ENCODE peak calls at places on chromosome 15, in four cellular contexts. E is NT2/D1, T is H1, S is HepG2. I is an unnamed sample.

GRCh38 chr15:58410353-58410752 is 21.4 kb upstream of the LIPC start:
- DNase-seq in E (no peak), T (no peak), S (no peak), I (peak; percentile 27)

GRCh38 chr15:100098705-100099104 is 243.1 kb downstream of the ADAMTS17 start:
- DNase-seq in E (no peak), T (no peak), S (no peak), I (no peak)

GRCh38 chr15:50698101-50698500 is 11.5 kb upstream of the TRPM7 start:
- DNase-seq in E (no peak), T (no peak), S (no peak), I (no peak)

GRCh38 chr15:44536298-44536961 is 517 bp upstream of the EIF3J start:
- DNase-seq in E (peak; percentile 49), T (peak; percentile 92), S (peak; percentile 77), I (no peak)

GRCh38 chr15:68252925-68253534 is 23.5 kb upstream of the CLN6 start:
- DNase-seq in E (peak; percentile 48), T (no peak), S (peak; percentile 72), I (peak; percentile 26)

GRCh38 chr15:77851696-77852095 is 219.0 kb upstream of the LINGO1 start:
- DNase-seq in E (no peak), T (no peak), S (peak; percentile 6), I (no peak)

GRCh38 chr15:93048759-93049161 is 40.3 kb downstream of the RGMA start:
- DNase-seq in E (no peak), T (no peak), S (no peak), I (no peak)

GRCh38 chr15:27408428-27408827 is 437.4 kb downstream of the GABRG3 start:
- DNase-seq in E (no peak), T (no peak), S (no peak), I (no peak)

GRCh38 chr15:86079491-86080266 is at the start of gene AGBL1:
- DNase-seq in E (no peak), T (no peak), S (no peak), I (no peak)

GRCh38 chr15:42456539-42456938 is 34.4 kb downstream of the ZNF106 start:
- DNase-seq in E (no peak), T (no peak), S (no peak), I (no peak)

GRCh38 chr15:71117906-71118305 is 2.6 kb downstream of the THSD4 start:
- DNase-seq in E (no peak), T (no peak), S (no peak), I (no peak)

GRCh38 chr15:71118345-71118744 is 3.1 kb downstream of the THSD4 start:
- DNase-seq in E (no peak), T (no peak), S (no peak), I (no peak)

GRCh38 chr15:71115567-71116351 is 488 bp downstream of the THSD4 start:
- DNase-seq in E (no peak), T (peak; percentile 75), S (no peak), I (no peak)

GRCh38 chr15:71116366-71116765 is 1.1 kb downstream of the THSD4 start:
- DNase-seq in E (no peak), T (no peak), S (no peak), I (no peak)

DNA sequence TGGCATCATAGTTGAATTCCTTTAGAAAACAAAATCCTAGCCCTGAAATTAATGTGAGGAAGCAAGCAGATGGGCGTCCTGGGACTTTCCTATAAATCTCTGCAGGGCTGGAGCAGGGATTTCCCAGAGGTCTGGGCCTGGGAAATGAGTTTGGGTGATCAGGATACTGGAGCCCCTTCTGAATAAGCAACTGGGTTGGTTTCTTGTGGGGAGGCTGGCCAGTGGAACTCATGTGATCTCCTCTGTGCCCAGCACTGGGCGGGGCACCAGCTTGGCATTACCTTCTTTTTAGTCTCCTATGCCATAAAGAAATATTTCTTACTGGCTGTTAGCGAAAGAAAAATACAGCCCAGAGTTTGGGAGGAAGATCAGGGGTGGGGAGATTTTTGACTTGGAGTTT is 1.7 kb downstream of the THSD4 start:
- DNase-seq in E (no peak), T (no peak), S (no peak), I (no peak)
- H3K4me3 ChIP-seq in E (no peak overlapping the region), T (peak overlapping the region; percentile 96), S (no peak overlapping the region), I (no peak overlapping the region)

DNA sequence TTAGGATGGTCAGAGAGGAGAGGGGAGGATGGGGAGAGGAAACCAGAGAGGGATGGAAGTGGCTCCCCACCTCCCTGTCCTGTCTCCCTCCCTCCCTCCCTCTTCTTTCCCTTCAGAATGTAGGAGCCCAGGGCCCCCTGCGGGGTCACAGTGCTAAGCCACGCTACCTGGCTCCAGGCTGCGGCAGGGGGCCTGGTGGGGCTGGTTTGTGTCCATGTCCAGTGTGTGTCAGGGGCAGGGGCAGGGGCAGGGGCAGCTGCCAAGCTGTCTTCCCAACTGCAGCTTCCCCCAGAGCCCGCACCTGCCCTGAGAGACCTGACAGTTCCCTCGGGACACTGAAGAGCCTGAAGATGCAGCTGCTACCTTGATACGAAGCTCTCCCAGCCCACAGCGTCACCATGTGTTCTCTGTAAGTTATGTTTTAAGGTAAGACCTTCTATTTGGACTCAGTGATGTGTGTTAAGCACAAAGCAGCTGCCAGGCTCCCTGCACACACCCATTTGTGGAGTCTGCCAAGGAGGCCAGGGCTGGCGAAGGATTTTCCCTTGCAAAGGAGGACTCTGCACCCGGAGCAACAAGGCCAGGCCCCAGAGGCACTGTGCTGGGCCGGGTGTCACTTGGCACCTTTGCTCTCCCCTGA is 121.8 kb upstream of the SMAD3 start:
- DNase-seq in E (no peak), T (no peak), S (peak; percentile 40), I (no peak)
- TF ChIP-seq SUZ12 in E (no peak), T (no peak), S (no peak), I (no peak)

GRCh38 chr15:51736646-51737537 is 563 bp downstream of the LYSMD2 start:
- DNase-seq in E (no peak), T (peak; percentile 68), S (no peak), I (no peak)

GRCh38 chr15:51735611-51736010 is 1.8 kb downstream of the LYSMD2 start:
- DNase-seq in E (no peak), T (no peak), S (no peak), I (no peak)

GRCh38 chr15:51737538-51738305 is at the start of gene LYSMD2:
- DNase-seq in E (no peak), T (no peak), S (no peak), I (no peak)

GRCh38 chr15:51735211-51735610 is 2.2 kb downstream of the LYSMD2 start:
- DNase-seq in E (no peak), T (no peak), S (no peak), I (no peak)

GRCh38 chr15:51736069-51736468 is 1.4 kb downstream of the LYSMD2 start:
- DNase-seq in E (no peak), T (no peak), S (no peak), I (peak; percentile 74)
- H3K4me3 ChIP-seq in E (no peak overlapping the region), T (no peak overlapping the region), S (no peak overlapping the region), I (peak overlapping the region; percentile 77)

DNA sequence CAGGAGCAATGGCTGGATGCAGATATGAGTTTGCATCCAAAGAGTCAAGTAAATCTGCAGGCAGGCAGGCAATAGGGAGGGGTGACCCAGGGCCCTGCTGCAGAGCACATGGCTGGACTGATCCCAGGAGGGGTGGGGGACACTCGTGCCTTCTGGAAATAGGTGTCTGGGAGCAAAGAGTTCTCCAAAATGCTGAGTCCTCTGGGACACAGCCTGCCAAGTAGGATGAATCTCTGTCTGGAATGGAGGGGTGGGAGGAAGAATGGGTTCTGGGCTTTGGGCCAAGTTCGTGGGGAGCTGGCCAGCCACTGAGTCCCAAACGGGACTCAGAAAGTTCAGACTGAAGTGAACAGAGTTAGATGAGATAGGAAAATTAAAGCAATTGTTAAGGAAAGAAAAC is 214.5 kb downstream of the MTHFS start:
- DNase-seq in E (no peak), T (no peak), S (no peak), I (no peak)
- TF ChIP-seq SUZ12 in E (no peak), T (no peak), S (no peak), I (no peak)

GRCh38 chr15:63938486-63939061 is 104.8 kb upstream of the HERC1 start:
- DNase-seq in E (no peak), T (peak; percentile 27), S (no peak), I (no peak)

GRCh38 chr15:63942486-63943365 is 103.6 kb downstream of the DAPK2 start:
- DNase-seq in E (no peak), T (peak; percentile 35), S (no peak), I (peak; percentile 16)

GRCh38 chr15:63940956-63941620 is 105.2 kb downstream of the DAPK2 start:
- DNase-seq in E (no peak), T (peak; percentile 33), S (no peak), I (no peak)

GRCh38 chr15:63941698-63942465 is 104.4 kb downstream of the DAPK2 start:
- DNase-seq in E (no peak), T (peak; percentile 34), S (no peak), I (no peak)

DNA sequence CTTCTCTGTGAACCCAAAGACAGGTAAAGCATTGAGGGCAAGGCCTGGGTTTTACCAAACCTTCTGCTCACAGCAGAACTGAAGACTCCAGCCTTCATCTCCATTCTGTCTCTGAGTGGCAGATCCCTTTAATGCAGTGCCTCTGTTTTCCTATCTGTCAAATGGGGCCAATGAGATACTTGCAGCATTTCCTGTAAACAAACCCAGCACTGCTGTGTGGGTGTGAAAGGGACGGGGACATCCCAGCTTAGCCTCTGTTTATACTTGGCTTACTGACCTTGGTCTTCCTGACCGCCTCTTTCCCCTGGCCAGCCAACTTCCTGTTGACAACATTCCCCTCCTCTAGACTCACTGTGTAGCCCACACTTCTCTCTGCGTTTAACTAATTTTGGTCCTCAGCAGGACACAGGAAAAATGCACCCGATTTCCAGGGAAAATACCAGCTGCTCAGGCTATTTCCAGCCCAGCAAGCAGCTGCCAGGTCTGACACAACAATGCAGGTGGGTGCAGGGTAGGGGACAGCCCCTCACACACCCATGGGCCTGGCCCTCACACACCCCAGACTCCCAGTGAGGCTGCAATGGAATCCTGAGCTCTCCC is 105.9 kb upstream of the HERC1 start:
- DNase-seq in E (no peak), T (peak; percentile 39), S (peak; percentile 88), I (peak; percentile 15)
- H3K4me3 ChIP-seq in E (no peak overlapping the region), T (no peak overlapping the region), S (peak overlapping the region; percentile 18), I (no peak overlapping the region)

DNA sequence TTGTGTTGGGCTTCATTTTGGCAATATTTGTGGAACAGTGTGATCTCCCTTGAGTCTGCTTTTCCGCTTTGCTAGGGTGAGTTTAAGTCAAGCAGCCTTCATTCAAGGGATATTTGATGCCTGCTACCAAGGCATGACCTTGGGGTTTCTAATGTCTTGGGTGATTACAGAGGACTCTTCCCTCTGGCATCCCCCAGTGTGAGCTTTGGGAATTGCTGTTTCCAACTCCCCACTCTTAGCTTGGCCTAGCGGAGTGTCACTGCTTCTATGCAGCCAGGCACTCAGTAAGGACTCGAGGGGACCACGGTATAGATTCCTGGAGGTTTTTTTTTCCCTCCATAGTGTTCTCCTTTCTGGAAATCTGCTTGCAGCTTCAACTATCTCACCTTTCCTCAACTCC is 21.1 kb downstream of the GCNT3 start:
- DNase-seq in E (peak; percentile 58), T (peak; percentile 64), S (peak; percentile 19), I (no peak)
- TF ChIP-seq SUZ12 in E (no peak), T (no peak), S (no peak), I (no peak)